ENCODE peak calls at places on chromosomes 2 and 18, in six cellular contexts. O is progenitor cell of endocrine pancreas; B is ACHN; Y is stimulated activated naive CD4-positive, alpha-beta T cell treated with Interleukin-2 at 50 U/mL for 16 hours; U is SK-N-SH; G is NAMALWA. N is an unnamed sample.

GRCh38 chr2:55384786-55385185 is 34.9 kb downstream of the CCDC88A start:
- DNase-seq in U (no peak), O (no peak), G (no peak), Y (no peak), B (no peak), N (no peak)

GRCh38 chr2:217944923-217945322 is 57.9 kb downstream of the TNS1 start:
- DNase-seq in B (no peak), Y (no peak), G (no peak), U (no peak), O (no peak), N (no peak)

GRCh38 chr2:120436885-120437603 is 91.1 kb downstream of the INHBB start:
- DNase-seq in U (peak; percentile 66), O (no peak), B (peak; percentile 54), G (peak; percentile 43), Y (no peak), N (no peak)

GRCh38 chr2:119694994-119695521 is 16.1 kb downstream of the TMEM177 start:
- DNase-seq in O (no peak), U (no peak), G (no peak), Y (no peak), B (peak; percentile 26), N (no peak)

GRCh38 chr18:7577706-7578105 is 10.6 kb downstream of the PTPRM start:
- DNase-seq in O (no peak), U (no peak), G (no peak), B (no peak), Y (no peak), N (no peak)

GRCh38 chr2:215687149-215688031 is 251.5 kb upstream of the FN1 start:
- DNase-seq in U (peak; percentile 21), G (no peak), O (no peak), Y (no peak), B (no peak), N (no peak)

GRCh38 chr2:12197133-12197532 is 450.7 kb downstream of the LPIN1 start:
- DNase-seq in O (no peak), G (no peak), Y (no peak), B (no peak), U (no peak), N (no peak)

GRCh38 chr2:222774941-222775340 is 85.9 kb upstream of the ACSL3 start:
- DNase-seq in B (peak; percentile 12), Y (no peak), G (no peak), O (no peak), U (no peak), N (no peak)

GRCh38 chr2:206160124-206160806 is 570 bp downstream of the EEF1B2 start:
- DNase-seq in Y (no peak), G (no peak), U (peak; percentile 79), B (no peak), O (no peak), N (no peak)

GRCh38 chr18:46469186-46469915 is 187.7 kb downstream of the LOXHD1 start:
- DNase-seq in O (no peak), U (peak; percentile 61), G (no peak), B (no peak), Y (no peak), N (no peak)

GRCh38 chr2:96207778-96208143 is 866 bp downstream of the STARD7 start:
- DNase-seq in G (no peak), O (no peak), Y (no peak), B (peak; percentile 9), U (no peak), N (no peak)

GRCh38 chr18:36667811-36668210 is 161.0 kb downstream of the TPGS2 start:
- DNase-seq in O (no peak), G (no peak), U (no peak), B (no peak), Y (no peak), N (no peak)

GRCh38 chr2:96105152-96105915 is 11.0 kb downstream of the ADRA2B start:
- DNase-seq in B (no peak), Y (no peak), G (no peak), U (no peak), O (no peak), N (no peak)

GRCh38 chr2:200604571-200605255 is 18.9 kb downstream of the AOX1 start:
- DNase-seq in G (no peak), U (no peak), O (no peak), B (no peak), Y (no peak), N (no peak)

GRCh38 chr2:201353116-201353515 is 4.0 kb downstream of the FLACC1 start:
- DNase-seq in U (no peak), G (no peak), O (no peak), B (no peak), Y (no peak), N (no peak)

GRCh38 chr2:73255007-73255644 is 21.0 kb downstream of the CCT7 start:
- DNase-seq in G (no peak), O (no peak), Y (no peak), U (no peak), B (no peak), N (no peak)

GRCh38 chr2:145551661-145552060 is 1031.7 kb upstream of the ZEB2 start:
- DNase-seq in Y (no peak), G (no peak), B (no peak), O (no peak), U (no peak), N (no peak)

N was measured in heart right ventricle.